ENCODE peak calls at places on chromosomes 12 and 14, in four cellular contexts. B, S, G and D are unnamed samples.

GRCh38 chr12:4268549-4269181 is 4.9 kb upstream of the CCND2 start:
- DNase-seq in B (peak; percentile 18), S (no peak), G (no peak), D (no peak)

GRCh38 chr14:73741386-73741875 is 27.2 kb upstream of the PNMA1 start:
- DNase-seq in B (peak; percentile 92), S (peak; percentile 61), G (no peak), D (no peak)

GRCh38 chr14:99672506-99673327 is 11.4 kb upstream of the CYP46A1 start:
- DNase-seq in B (peak; percentile 29), S (no peak), G (no peak), D (no peak)

GRCh38 chr14:19878029-19878642 is 3.2 kb downstream of the OR4K2 start:
- DNase-seq in B (peak; percentile 43), S (peak; percentile 30), G (peak; percentile 4), D (no peak)

GRCh38 chr14:83425138-83425537 is 1891.5 kb upstream of the SEL1L start:
- DNase-seq in B (no peak), S (no peak), G (no peak), D (no peak)

GRCh38 chr12:102765736-102766135 is 151.3 kb downstream of the PAH start:
- DNase-seq in B (no peak), S (no peak), G (no peak), D (no peak)

GRCh38 chr12:10716704-10717315 is 6.3 kb downstream of the YBX3 start:
- DNase-seq in B (no peak), S (no peak), G (peak; percentile 75), D (no peak)

GRCh38 chr12:101670007-101670671 is 27.3 kb upstream of the CHPT1 start:
- DNase-seq in B (peak; percentile 72), S (peak; percentile 66), G (peak; percentile 62), D (no peak)

GRCh38 chr14:99809864-99810854 is 16.9 kb downstream of the EML1 start:
- DNase-seq in B (no peak), S (peak; percentile 9), G (no peak), D (no peak)

GRCh38 chr12:124556896-124557501 is 10.4 kb downstream of the NCOR2 start:
- DNase-seq in B (no peak), S (no peak), G (no peak), D (no peak)
- H3K4me1 ChIP-seq in B (peaks cover 10% of the 10 kb centered on the region), S (peaks cover 10% of the 10 kb centered on the region), G (peaks cover 20% of the 10 kb centered on the region), D (peaks cover 94% of the 10 kb centered on the region)

GRCh38 chr14:31045501-31046080 is 19.4 kb upstream of the STRN3 start:
- DNase-seq in B (no peak), S (no peak), G (no peak), D (no peak)

GRCh38 chr14:31047503-31047902 is 21.3 kb upstream of the STRN3 start:
- DNase-seq in B (no peak), S (no peak), G (no peak), D (no peak)

GRCh38 chr14:31038521-31039166 is 12.5 kb upstream of the STRN3 start:
- DNase-seq in B (peak; percentile 78), S (peak; percentile 82), G (peak; percentile 89), D (no peak)

GRCh38 chr14:31042300-31042699 is 16.1 kb upstream of the STRN3 start:
- DNase-seq in B (no peak), S (no peak), G (no peak), D (no peak)

GRCh38 chr14:31043379-31043778 is 17.2 kb upstream of the STRN3 start:
- DNase-seq in B (no peak), S (no peak), G (no peak), D (no peak)
- TF ChIP-seq SIN3A in B (no peak), S (no peak), G (no peak), D (no peak)

GRCh38 chr12:105300883-105301282 is 29.6 kb upstream of the C12orf75 start:
- DNase-seq in B (no peak), S (no peak), G (no peak), D (no peak)
- TF ChIP-seq TCF7L2 in B (no peak), S (no peak), G (no peak), D (no peak)

GRCh38 chr12:92621833-92622232 is 81.0 kb upstream of the PLEKHG7 start:
- DNase-seq in B (no peak), S (no peak), G (no peak), D (no peak)

GRCh38 chr12:92621312-92621711 is 81.5 kb upstream of the PLEKHG7 start:
- DNase-seq in B (no peak), S (no peak), G (no peak), D (no peak)

GRCh38 chr12:92619730-92620684 is 82.8 kb upstream of the PLEKHG7 start:
- DNase-seq in B (no peak), S (no peak), G (no peak), D (no peak)

GRCh38 chr12:92615703-92616102 is 87.1 kb upstream of the PLEKHG7 start:
- DNase-seq in B (no peak), S (no peak), G (no peak), D (no peak)

GRCh38 chr12:92619026-92619425 is 83.8 kb upstream of the PLEKHG7 start:
- DNase-seq in B (no peak), S (no peak), G (no peak), D (no peak)
- H3K4me1 ChIP-seq in B (no peaks in the 10 kb centered on the region), S (no peaks in the 10 kb centered on the region), G (peaks cover 1% of the 10 kb centered on the region), D (no peaks in the 10 kb centered on the region)

GRCh38 chr14:74977901-74978385 is 22.5 kb upstream of the PGF start:
- DNase-seq in B (no peak), S (no peak), G (no peak), D (no peak)
- TF ChIP-seq SIN3A in B (no peak), S (no peak), G (no peak), D (no peak)